ENCODE peak calls at places on chromosomes 6 and 20, in four cellular contexts. K is EL, L is mucosa of descending colon, R is coronary artery. J is an unnamed sample.

GRCh38 chr6:21395121-21395520 is 198.4 kb upstream of the SOX4 start:
- DNase-seq in L (no peak), R (no peak), K (peak; percentile 8), J (no peak)

GRCh38 chr20:52279667-52280180 is 88.1 kb upstream of the ZFP64 start:
- DNase-seq in L (no peak), K (no peak), R (no peak), J (no peak)

GRCh38 chr6:27890351-27891299 is 21.6 kb downstream of the OR2B2 start:
- DNase-seq in L (peak; percentile 84), R (no peak), K (peak; percentile 96), J (no peak)

GRCh38 chr20:44069203-44069931 is 117.6 kb downstream of the JPH2 start:
- DNase-seq in L (peak; percentile 49), R (no peak), K (no peak), J (no peak)

GRCh38 chr6:6386010-6386409 is 65.5 kb upstream of the F13A1 start:
- DNase-seq in K (no peak), R (no peak), L (peak; percentile 7), J (peak; percentile 16)

GRCh38 chr20:2624190-2624589 is 28.2 kb upstream of the NOP56 start:
- DNase-seq in R (no peak), K (no peak), L (no peak), J (no peak)

GRCh38 chr20:17531537-17532025 is 402 bp upstream of the BFSP1 start:
- DNase-seq in K (no peak), L (no peak), R (no peak), J (no peak)

GRCh38 chr6:33439956-33440648 is 14.3 kb upstream of the ZBTB9 start:
- DNase-seq in R (no peak), K (no peak), L (no peak), J (no peak)

GRCh38 chr6:64580346-64580745 is 944.7 kb downstream of the PHF3 start:
- DNase-seq in L (no peak), K (no peak), R (no peak), J (no peak)

GRCh38 chr20:21607971-21608735 is 94.3 kb upstream of the NKX2-2 start:
- DNase-seq in R (no peak), L (peak; percentile 26), K (no peak), J (peak; percentile 93)

GRCh38 chr6:11685411-11686093 is 93.1 kb downstream of the ADTRP start:
- DNase-seq in L (no peak), K (peak; percentile 92), R (no peak), J (no peak)

GRCh38 chr6:129657433-129657832 is 52.5 kb downstream of the ARHGAP18 start:
- DNase-seq in K (no peak), L (no peak), R (no peak), J (no peak)

GRCh38 chr6:161444966-161445799 is 171.3 kb upstream of the AGPAT4 start:
- DNase-seq in L (no peak), R (no peak), K (no peak), J (no peak)

GRCh38 chr20:59350330-59351147 is 50.1 kb downstream of the EDN3 start:
- DNase-seq in K (no peak), R (no peak), L (no peak), J (no peak)

GRCh38 chr20:44728835-44729342 is 13.7 kb downstream of the CCN5 start:
- DNase-seq in L (no peak), K (peak; percentile 96), R (peak; percentile 94), J (peak; percentile 66)

GRCh38 chr20:57526067-57526884 is 1.3 kb upstream of the CTCFL start:
- DNase-seq in K (peak; percentile 4), R (no peak), L (no peak), J (no peak)

GRCh38 chr6:15090145-15090579 is 155.7 kb upstream of the JARID2 start:
- DNase-seq in R (no peak), L (no peak), K (no peak), J (no peak)

GRCh38 chr6:146775227-146775626 is 176.5 kb downstream of the ADGB start:
- DNase-seq in R (no peak), L (no peak), K (peak; percentile 4), J (no peak)

GRCh38 chr6:165231581-165232276 is 77.7 kb downstream of the C6orf118 start:
- DNase-seq in K (no peak), L (no peak), R (no peak), J (peak; percentile 82)

GRCh38 chr6:26216886-26217713 is 129.9 kb downstream of the HFE start:
- DNase-seq in R (peak; percentile 93), K (no peak), L (peak; percentile 87), J (no peak)

GRCh38 chr6:157177731-157178336 is 145.5 kb downstream of the TMEM242 start:
- DNase-seq in L (no peak), R (no peak), K (no peak), J (no peak)

GRCh38 chr6:40506956-40507355 is 80.2 kb downstream of the LRFN2 start:
- DNase-seq in K (no peak), R (no peak), L (no peak), J (no peak)

GRCh38 chr6:101705866-101706265 is 312.4 kb downstream of the GRIK2 start:
- DNase-seq in K (no peak), L (no peak), R (no peak), J (no peak)

GRCh38 chr6:92682999-92683398 is 736.4 kb downstream of the EPHA7 start:
- DNase-seq in L (no peak), R (no peak), K (no peak), J (no peak)

GRCh38 chr20:32034581-32035397 is 17.3 kb upstream of the HCK start:
- DNase-seq in R (no peak), L (no peak), K (peak; percentile 28), J (no peak)

GRCh38 chr6:67615796-67616195 is 1019.3 kb upstream of the ADGRB3 start:
- DNase-seq in L (no peak), R (no peak), K (no peak), J (no peak)

GRCh38 chr6:157755752-157756411 is 67.2 kb upstream of the SNX9 start:
- DNase-seq in K (no peak), R (no peak), L (no peak), J (no peak)

GRCh38 chr6:132459605-132459952 is 53.3 kb downstream of the STX7 start:
- DNase-seq in R (no peak), L (no peak), K (no peak), J (no peak)

GRCh38 chr6:66866801-66867200 is 1159.8 kb upstream of the EYS start:
- DNase-seq in L (no peak), K (no peak), R (no peak), J (no peak)

GRCh38 chr6:47168176-47168575 is 126.0 kb upstream of the ADGRF1 start:
- DNase-seq in K (peak; percentile 98), R (no peak), L (no peak), J (no peak)